ENCODE peak calls at places on chromosomes 7 and 10, in nine cellular contexts. B is cardiac fibroblast; J is CD8-positive, alpha-beta T cell; F is heart left ventricle; R is Peyer's patch; E is A549; U is transverse colon; D is HL-60; Y is cardiac muscle cell. C is an unnamed sample.

GRCh38 chr10:62545155-62545554 is 171.0 kb downstream of the ZNF365 start:
- DNase-seq in B (no peak), J (no peak), F (no peak), R (no peak), E (no peak), U (no peak), D (peak; percentile 17), Y (no peak), C (no peak)

GRCh38 chr10:60238408-60239100 is 151.1 kb downstream of the ANK3 start:
- DNase-seq in B (peak; percentile 60), J (no peak), F (peak; percentile 35), R (no peak), E (peak; percentile 35), U (no peak), D (no peak), Y (peak; percentile 62), C (peak; percentile 19)

GRCh38 chr7:126755381-126755780 is 497.4 kb downstream of the GRM8 start:
- DNase-seq in B (no peak), J (no peak), F (no peak), R (no peak), E (no peak), U (no peak), D (no peak), Y (no peak), C (no peak)

GRCh38 chr10:48609441-48609840 is 4.6 kb upstream of the ARHGAP22 start:
- DNase-seq in B (no peak), J (no peak), F (no peak), R (no peak), E (no peak), U (no peak), D (no peak), Y (no peak), C (no peak)

GRCh38 chr10:91907914-91908357 is 1.4 kb downstream of the FGFBP3 start:
- DNase-seq in B (no peak), J (no peak), F (no peak), R (no peak), E (peak; percentile 29), U (no peak), D (no peak), Y (peak; percentile 63), C (no peak)

GRCh38 chr7:112481337-112481736 is 546 bp downstream of the LSMEM1 start:
- DNase-seq in B (no peak), J (no peak), F (no peak), R (no peak), E (no peak), U (no peak), D (no peak), Y (no peak), C (no peak)

GRCh38 chr7:115005942-115006341 is 84.0 kb downstream of the MDFIC start:
- DNase-seq in B (no peak), J (no peak), F (no peak), R (no peak), E (peak; percentile 48), U (no peak), D (no peak), Y (no peak), C (no peak)

GRCh38 chr10:80471009-80471408 is 16.9 kb downstream of the TSPAN14 start:
- DNase-seq in B (no peak), J (peak; percentile 37), F (no peak), R (no peak), E (no peak), U (no peak), D (no peak), Y (no peak), C (no peak)

GRCh38 chr7:135260470-135260869 is 26.8 kb downstream of the STRA8 start:
- DNase-seq in B (no peak), J (no peak), F (no peak), R (no peak), E (no peak), U (no peak), D (no peak), Y (no peak), C (no peak)

GRCh38 chr7:28804990-28805389 is 153.1 kb downstream of the TRIL start:
- DNase-seq in B (peak; percentile 89), J (no peak), F (no peak), R (no peak), E (peak; percentile 19), U (no peak), D (no peak), Y (no peak), C (peak; percentile 35)

GRCh38 chr10:78173360-78174020 is 139.8 kb downstream of the RPS24 start:
- DNase-seq in B (no peak), J (no peak), F (no peak), R (no peak), E (no peak), U (no peak), D (no peak), Y (peak; percentile 64), C (no peak)

GRCh38 chr10:132707121-132707775 is 78.7 kb downstream of the NKX6-2 start:
- DNase-seq in B (no peak), J (no peak), F (no peak), R (peak; percentile 77), E (no peak), U (peak; percentile 79), D (no peak), Y (no peak), C (no peak)

GRCh38 chr10:102546606-102547310 is 43.0 kb downstream of the SUFU start:
- DNase-seq in B (no peak), J (no peak), F (no peak), R (no peak), E (no peak), U (no peak), D (peak; percentile 48), Y (no peak), C (peak; percentile 85)

GRCh38 chr10:91410638-91411367 is 659 bp downstream of the HECTD2 start:
- DNase-seq in B (peak; percentile 46), J (no peak), F (no peak), R (no peak), E (no peak), U (no peak), D (no peak), Y (no peak), C (no peak)

GRCh38 chr10:126062132-126063032 is 166.0 kb downstream of the FANK1 start:
- DNase-seq in B (peak; percentile 99), J (no peak), F (peak; percentile 93), R (no peak), E (peak; percentile 89), U (peak; percentile 40), D (no peak), Y (no peak), C (peak; percentile 95)

GRCh38 chr10:93415693-93416092 is 66.4 kb downstream of the MYOF start:
- DNase-seq in B (peak; percentile 20), J (no peak), F (no peak), R (no peak), E (no peak), U (no peak), D (no peak), Y (no peak), C (no peak)
- TF ChIP-seq CTCF in B (peak; percentile 26), J (no peak), F (no peak), R (no peak), E (peak; percentile 29), U (no peak), D (no peak), Y (peak; percentile 31), C (peak; percentile 13)

DNA sequence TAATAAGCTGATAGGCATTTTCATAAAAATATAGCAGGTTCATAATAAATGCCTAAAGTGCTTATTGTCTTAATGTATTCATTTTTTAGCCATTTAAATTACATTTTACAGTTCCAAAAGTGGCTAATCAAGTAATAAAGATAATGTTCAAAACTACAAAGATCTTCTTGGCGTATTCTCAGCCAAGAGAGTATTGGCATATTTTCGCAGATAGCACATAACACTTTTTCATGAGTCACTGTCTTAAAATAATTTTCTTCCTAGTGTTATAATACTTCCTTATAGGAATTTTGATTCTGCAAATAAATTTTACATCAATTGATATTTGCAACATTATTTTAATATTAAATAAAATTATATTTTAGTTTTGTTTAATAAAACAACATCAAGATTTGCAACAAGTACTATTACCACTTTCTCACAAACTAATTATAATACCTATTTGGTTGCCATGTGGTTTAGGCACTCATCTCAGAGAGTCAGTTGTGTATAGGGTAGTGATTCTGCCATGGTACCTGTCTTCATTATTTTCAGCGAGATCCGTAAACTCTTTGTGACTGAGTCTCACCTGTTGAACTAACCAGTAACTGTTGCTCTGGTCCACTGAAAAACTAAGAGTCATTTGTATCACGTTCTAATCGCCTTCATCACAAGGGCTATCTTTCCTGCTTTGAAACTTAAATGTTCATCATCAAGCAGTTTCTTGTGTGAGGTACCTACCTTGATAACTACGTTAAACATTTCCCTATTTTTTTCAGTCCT is 152.5 kb upstream of the AKR1E2 start:
- DNase-seq in B (peak; percentile 29), J (no peak), F (no peak), R (no peak), E (no peak), U (no peak), D (no peak), Y (no peak), C (no peak)
- H3K4me3 ChIP-seq in B (no peak overlapping the region), J (no peak overlapping the region), F (no peak overlapping the region), R (no peak overlapping the region), E (no peak overlapping the region), U (no peak overlapping the region), D (no peak overlapping the region), Y (no peak overlapping the region), C (no peak overlapping the region)

GRCh38 chr10:97292097-97292861 is at the start of gene ARHGAP19:
- DNase-seq in B (peak; percentile 99), J (peak; percentile 89), F (peak; percentile 98), R (peak; percentile 92), E (peak; percentile 99), U (peak; percentile 96), D (peak; percentile 99), Y (peak; percentile 97), C (peak; percentile 98)
- TF ChIP-seq CTCF in B (no peak), J (no peak), F (no peak), R (no peak), E (peak; percentile 14), U (peak; percentile 8), D (no peak), Y (no peak), C (no peak)

GRCh38 chr10:50987934-50988333 is 86.4 kb upstream of the PRKG1 start:
- DNase-seq in B (no peak), J (no peak), F (no peak), R (no peak), E (no peak), U (peak; percentile 61), D (no peak), Y (no peak), C (no peak)

GRCh38 chr10:50990568-50991495 is 83.5 kb upstream of the PRKG1 start:
- DNase-seq in B (peak; percentile 92), J (no peak), F (peak; percentile 70), R (peak; percentile 73), E (no peak), U (peak; percentile 61), D (no peak), Y (peak; percentile 74), C (no peak)

GRCh38 chr10:50992356-50992866 is 81.9 kb upstream of the PRKG1 start:
- DNase-seq in B (peak; percentile 46), J (no peak), F (peak; percentile 42), R (no peak), E (no peak), U (no peak), D (no peak), Y (no peak), C (no peak)

GRCh38 chr10:50991496-50992355 is 82.6 kb upstream of the PRKG1 start:
- DNase-seq in B (peak; percentile 70), J (no peak), F (peak; percentile 82), R (peak; percentile 75), E (no peak), U (peak; percentile 61), D (no peak), Y (peak; percentile 58), C (no peak)

DNA sequence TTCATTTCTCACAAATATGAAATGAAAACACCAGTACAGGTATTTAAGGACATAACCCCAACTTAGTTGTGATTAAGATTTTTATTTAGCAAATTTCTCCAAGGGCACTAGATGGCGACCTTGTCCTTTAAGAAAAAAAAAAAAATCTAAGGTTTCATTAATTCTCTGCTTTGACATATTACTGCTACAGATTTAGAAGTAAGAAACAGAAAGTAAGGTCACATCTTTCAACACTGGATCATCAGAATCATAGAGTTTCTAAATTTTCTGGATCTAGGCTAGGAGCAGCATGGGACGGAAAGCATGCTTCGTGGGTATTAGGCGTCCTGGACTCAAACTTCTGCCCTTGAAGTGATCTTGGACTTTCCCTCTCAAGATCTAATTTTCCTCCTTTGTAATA is 85.5 kb upstream of the PRKG1 start:
- DNase-seq in B (peak; percentile 74), J (no peak), F (no peak), R (no peak), E (peak; percentile 13), U (no peak), D (no peak), Y (no peak), C (no peak)
- H3K4me3 ChIP-seq in B (no peak overlapping the region), J (no peak overlapping the region), F (no peak overlapping the region), R (no peak overlapping the region), E (no peak overlapping the region), U (no peak overlapping the region), D (no peak overlapping the region), Y (no peak overlapping the region), C (no peak overlapping the region)

C was measured in HFF-Myc.